ENCODE peak calls at places on chromosomes 6 and 20, in six cellular contexts. O is stimulated activated naive CD8-positive, alpha-beta T cell treated with anti-CD3 and anti-CD28 coated beads, Interleukin-15, Interleukin-2, amounts not matched to agents 100 U/mL and 50 U/mL, for 24 hours; N is NCI-H1417; G is HEK293T; E is epithelial cell of prostate; T is A549. X is an unnamed sample.
A peak's percentile ranks its signal among the peaks of the same experiment; 100 is the strongest.

GRCh38 chr6:54248994-54249393 is 59.2 kb upstream of the TINAG start:
- DNase-seq in G (no peak), E (no peak), T (no peak), N (no peak), O (no peak), X (no peak)

GRCh38 chr20:32839982-32840285 is 18.8 kb upstream of the EFCAB8 start:
- DNase-seq in N (no peak), O (no peak), G (no peak), T (no peak), E (no peak), X (no peak)

GRCh38 chr20:44460795-44461141 is 14.9 kb upstream of the TTPAL start:
- DNase-seq in N (peak; percentile 64), E (no peak), O (no peak), G (no peak), T (peak; percentile 49), X (no peak)

GRCh38 chr6:21850682-21851081 is 257.1 kb downstream of the SOX4 start:
- DNase-seq in N (no peak), E (no peak), O (no peak), T (no peak), G (no peak), X (no peak)

GRCh38 chr20:53926428-53927028 is 143.9 kb downstream of the BCAS1 start:
- DNase-seq in E (peak; percentile 100), O (peak; percentile 35), N (no peak), T (peak; percentile 68), G (no peak), X (no peak)

GRCh38 chr6:132058975-132059374 is 107.8 kb upstream of the CCN2 start:
- DNase-seq in N (no peak), E (no peak), T (no peak), O (no peak), G (no peak), X (no peak)

GRCh38 chr6:157761331-157761921 is 61.6 kb upstream of the SNX9 start:
- DNase-seq in T (no peak), G (no peak), O (peak; percentile 61), E (no peak), N (no peak), X (no peak)

GRCh38 chr20:63706027-63706695 is 1.6 kb downstream of the ARFRP1 start:
- DNase-seq in N (no peak), O (no peak), E (no peak), G (peak; percentile 6), T (no peak), X (no peak)

GRCh38 chr6:155985660-155986138 is 530.1 kb upstream of the NOX3 start:
- DNase-seq in E (no peak), G (no peak), N (peak; percentile 44), O (no peak), T (no peak), X (peak; percentile 0)

GRCh38 chr20:41697861-41698559 is 79.8 kb upstream of the CHD6 start:
- DNase-seq in O (no peak), N (peak; percentile 88), E (no peak), T (no peak), G (peak; percentile 40), X (peak; percentile 33)

GRCh38 chr20:7775072-7775471 is 165.2 kb downstream of the HAO1 start:
- DNase-seq in T (no peak), N (no peak), O (no peak), G (no peak), E (no peak), X (no peak)

GRCh38 chr20:43446361-43446879 is 11.3 kb upstream of the SRSF6 start:
- DNase-seq in N (no peak), O (no peak), E (no peak), G (no peak), T (no peak), X (no peak)

GRCh38 chr6:106799008-106799952 is 169.9 kb downstream of the QRSL1 start:
- DNase-seq in E (peak; percentile 87), O (peak; percentile 7), N (no peak), T (peak; percentile 18), G (no peak), X (no peak)

GRCh38 chr20:16097788-16098187 is 475.5 kb downstream of the KIF16B start:
- DNase-seq in T (no peak), E (no peak), N (no peak), G (no peak), O (no peak), X (no peak)

GRCh38 chr20:62065669-62066338 is at the start of gene TAF4:
- DNase-seq in O (peak; percentile 80), N (peak; percentile 85), G (peak; percentile 98), T (peak; percentile 85), E (no peak), X (peak; percentile 72)

GRCh38 chr20:16821211-16822089 is 73.3 kb downstream of the OTOR start:
- DNase-seq in G (peak; percentile 62), T (peak; percentile 37), N (peak; percentile 48), E (no peak), O (peak; percentile 9), X (peak; percentile 19)

GRCh38 chr20:35049776-35050352 is 42.7 kb downstream of the TRPC4AP start:
- DNase-seq in O (no peak), T (no peak), G (no peak), N (no peak), E (no peak), X (no peak)

GRCh38 chr6:151806757-151807512 is 547 bp upstream of the ESR1 start:
- DNase-seq in G (no peak), T (no peak), N (no peak), O (no peak), E (no peak), X (no peak)

GRCh38 chr20:44896583-44896982 is 11.1 kb downstream of the YWHAB start:
- DNase-seq in E (no peak), N (no peak), G (no peak), T (no peak), O (no peak), X (no peak)

GRCh38 chr6:141403827-141404226 is 728.9 kb upstream of the GJE1 start:
- DNase-seq in T (no peak), O (no peak), N (no peak), G (no peak), E (no peak), X (no peak)

GRCh38 chr6:105364243-105364642 is 38.6 kb downstream of the PREP start:
- DNase-seq in O (no peak), T (no peak), G (no peak), E (peak; percentile 65), N (no peak), X (no peak)

GRCh38 chr6:151056230-151056907 is 183.4 kb upstream of the AKAP12 start:
- DNase-seq in O (no peak), E (no peak), G (no peak), N (peak; percentile 93), T (no peak), X (no peak)

GRCh38 chr6:28719275-28719940 is 193.7 kb downstream of the GPX5 start:
- DNase-seq in N (no peak), O (peak; percentile 62), E (no peak), T (no peak), G (no peak), X (no peak)

GRCh38 chr6:9502991-9503761 is 911.7 kb downstream of the TFAP2A start:
- DNase-seq in G (no peak), N (peak; percentile 60), T (no peak), O (no peak), E (no peak), X (no peak)

GRCh38 chr20:45028424-45029136 is 62.3 kb downstream of the STK4 start:
- DNase-seq in T (no peak), E (no peak), O (no peak), N (no peak), G (no peak), X (no peak)

GRCh38 chr6:2731281-2731909 is 19.3 kb downstream of the MYLK4 start:
- DNase-seq in O (no peak), N (no peak), T (no peak), G (no peak), E (no peak), X (no peak)

GRCh38 chr6:16729183-16729696 is 32.0 kb downstream of the ATXN1 start:
- DNase-seq in O (no peak), G (no peak), N (no peak), E (no peak), T (peak; percentile 33), X (no peak)

GRCh38 chr20:63453029-63453523 is 19.4 kb downstream of the KCNQ2 start:
- DNase-seq in E (no peak), T (peak; percentile 71), G (no peak), N (peak; percentile 11), O (peak; percentile 47), X (no peak)

GRCh38 chr20:57473246-57474042 is 51.5 kb downstream of the CTCFL start:
- DNase-seq in O (peak; percentile 31), G (peak; percentile 30), N (no peak), T (no peak), E (no peak), X (no peak)

GRCh38 chr6:37709250-37709931 is 11.7 kb upstream of the MDGA1 start:
- DNase-seq in E (no peak), O (peak; percentile 22), N (no peak), T (no peak), G (no peak), X (no peak)

GRCh38 chr6:150310539-150310938 is 58.3 kb upstream of the IYD start:
- DNase-seq in O (no peak), T (no peak), G (no peak), E (no peak), N (no peak), X (no peak)

GRCh38 chr6:110513001-110513400 is 36.6 kb upstream of the SLC22A16 start:
- DNase-seq in G (no peak), N (peak; percentile 81), O (no peak), E (no peak), T (no peak), X (peak; percentile 34)

GRCh38 chr20:11229772-11230171 is 556.0 kb upstream of the JAG1 start:
- DNase-seq in E (no peak), O (no peak), T (peak; percentile 15), G (no peak), N (peak; percentile 29), X (no peak)

GRCh38 chr6:44431118-44431725 is 43.7 kb downstream of the CDC5L start:
- DNase-seq in N (peak; percentile 63), E (no peak), O (peak; percentile 35), T (peak; percentile 19), G (peak; percentile 46), X (no peak)

GRCh38 chr6:141587482-141588266 is 545.1 kb upstream of the GJE1 start:
- DNase-seq in O (no peak), T (no peak), N (no peak), G (no peak), E (no peak), X (no peak)

X was measured in NCI-H2029.